ENCODE peak calls at places on chromosomes 12 and 14, in four cellular contexts. X is A549, D is breast epithelium, U is Peyer's patch. W is an unnamed sample.

GRCh38 chr14:81269100-81269978 is 48.6 kb upstream of the GTF2A1 start:
- DNase-seq in U (peak), D (no peak), X (peak), W (peak)

GRCh38 chr12:60210756-60211155 is 614.9 kb downstream of the SLC16A7 start:
- DNase-seq in X (no peak), D (no peak), U (no peak), W (no peak)

GRCh38 chr14:30874120-30874998 is at the start of gene COCH:
- DNase-seq in U (peak), D (no peak), X (peak), W (peak)

GRCh38 chr14:93857500-93857899 is 69.2 kb upstream of the PRIMA1 start:
- DNase-seq in X (no peak), U (no peak), D (peak), W (no peak)

GRCh38 chr12:96878704-96879103 is 28.4 kb upstream of the NEDD1 start:
- DNase-seq in D (no peak), U (no peak), X (no peak), W (no peak)

GRCh38 chr12:12979731-12980259 is 20.3 kb downstream of the HEBP1 start:
- DNase-seq in X (peak), D (no peak), U (no peak), W (no peak)

GRCh38 chr14:90499121-90499520 is 102.3 kb downstream of the CALM1 start:
- DNase-seq in X (no peak), U (peak), D (no peak), W (no peak)

GRCh38 chr14:42742084-42742483 is 1135.4 kb downstream of the LRFN5 start:
- DNase-seq in U (no peak), D (no peak), X (no peak), W (no peak)

GRCh38 chr14:105050551-105050897 is 14.7 kb downstream of the GPR132 start:
- DNase-seq in D (peak), X (no peak), U (peak), W (no peak)

GRCh38 chr12:115640929-115641328 is 636.6 kb downstream of the MED13L start:
- DNase-seq in U (no peak), D (no peak), X (no peak), W (no peak)

GRCh38 chr14:106605548-106606448 is 1079.4 kb downstream of the TMEM121 start:
- DNase-seq in U (peak), D (no peak), X (no peak), W (peak)

GRCh38 chr12:116690016-116690709 is 47.7 kb downstream of the SPRING1 start:
- DNase-seq in X (no peak), U (no peak), D (no peak), W (no peak)

GRCh38 chr14:68549057-68549421 is 243.8 kb downstream of the ZFP36L1 start:
- DNase-seq in D (no peak), X (peak), U (no peak), W (no peak)

GRCh38 chr14:23546450-23547035 is 5.0 kb downstream of the ZFHX2 start:
- DNase-seq in X (no peak), U (no peak), D (no peak), W (no peak)

GRCh38 chr12:1807489-1807888 is 12.9 kb upstream of the LRTM2 start:
- DNase-seq in U (no peak), D (no peak), X (no peak), W (no peak)

GRCh38 chr12:4118601-4119156 is 154.9 kb upstream of the CCND2 start:
- DNase-seq in U (no peak), D (no peak), X (no peak), W (no peak)

GRCh38 chr14:41922014-41922413 is 315.3 kb downstream of the LRFN5 start:
- DNase-seq in D (no peak), U (no peak), X (no peak), W (no peak)

GRCh38 chr12:108730337-108731104 is 797 bp downstream of the CORO1C start:
- DNase-seq in U (peak), X (peak), D (peak), W (peak)
- TF ChIP-seq POLR2A in U (peak), X (no peak), D (peak), W (no peak)

GRCh38 chr12:34373926-34374325 is 351.6 kb downstream of the ALG10 start:
- DNase-seq in U (no peak), D (no peak), X (no peak), W (no peak)
- TF ChIP-seq POLR2A in U (no peak), D (no peak), X (no peak), W (no peak)

GRCh38 chr12:98499668-98500456 is 15.5 kb upstream of the TMPO start:
- DNase-seq in U (no peak), X (no peak), D (no peak), W (no peak)

GRCh38 chr12:98503343-98503592 is 12.1 kb upstream of the TMPO start:
- DNase-seq in U (peak), D (peak), X (peak), W (peak)

GRCh38 chr12:98498635-98499034 is 16.8 kb upstream of the TMPO start:
- DNase-seq in U (no peak), D (no peak), X (no peak), W (no peak)

GRCh38 chr12:98504368-98504617 is 11.1 kb upstream of the TMPO start:
- DNase-seq in D (no peak), U (no peak), X (peak), W (no peak)

DNA sequence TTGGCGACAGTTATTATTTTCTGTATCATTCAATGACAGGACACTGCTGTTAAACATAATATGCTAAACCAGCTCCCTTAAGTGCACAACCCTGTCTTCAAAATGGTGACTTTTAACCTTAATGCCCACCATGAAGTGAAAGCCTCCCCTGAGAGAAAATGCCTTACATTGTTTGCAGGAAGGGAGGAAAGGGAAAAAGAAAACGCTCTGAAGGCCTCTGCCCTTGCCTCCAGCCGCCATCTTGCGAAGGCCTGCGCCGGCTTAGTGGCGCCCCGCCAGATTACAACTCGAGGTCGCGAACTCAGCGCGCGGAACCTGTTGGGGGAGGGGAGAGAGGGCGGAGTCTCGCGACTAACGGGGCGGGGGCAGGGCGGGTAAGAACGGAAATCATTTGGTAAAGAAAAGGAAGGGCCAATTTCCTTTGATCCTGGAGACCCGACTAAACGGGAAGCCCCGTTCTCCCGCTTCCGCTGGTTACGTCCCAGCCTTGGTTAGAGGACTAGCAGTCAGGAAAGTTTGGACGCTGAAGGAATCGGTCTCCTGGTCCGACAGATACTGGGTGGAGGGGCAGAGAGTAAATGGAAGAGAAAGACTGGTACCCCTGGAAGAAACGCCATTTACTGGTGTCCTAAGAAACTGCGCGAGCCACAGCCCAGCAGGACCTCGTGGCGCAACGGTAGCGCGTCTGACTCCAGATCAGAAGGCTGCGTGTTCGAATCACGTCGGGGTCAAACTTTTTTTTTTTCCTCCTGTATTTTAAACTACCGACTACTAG is 11.6 kb upstream of the TMPO start:
- DNase-seq in D (peak), X (peak), U (peak), W (peak)
- TF ChIP-seq POLR2A in D (no peak), X (peak), U (no peak), W (peak)

GRCh38 chr14:75126679-75127473 is at the start of gene NEK9:
- DNase-seq in U (peak), X (peak), D (peak), W (peak)
- TF ChIP-seq POLR2A in U (peak), X (peak), D (peak), W (peak)

W was measured in erythroblast.